ENCODE peak calls at places on chromosome 18, in seven cellular contexts. M is colonic mucosa; F is lower lobe of right lung; R is CD8-positive, alpha-beta T cell; O is right atrium auricular region; V is SK-N-SH; Z is osteocyte. E is an unnamed sample.
A peak's percentile ranks its signal among the peaks of the same experiment; 100 is the strongest.

GRCh38 chr18:49447810-49448745 is 12.4 kb downstream of the DYM start:
- DNase-seq in O (no peak), M (peak; percentile 58), V (peak; percentile 22), Z (no peak), F (no peak), R (peak; percentile 27), E (no peak)

GRCh38 chr18:47795448-47795843 is 135.0 kb downstream of the SMAD2 start:
- DNase-seq in R (no peak), M (no peak), V (peak; percentile 40), O (peak; percentile 55), Z (peak; percentile 57), F (no peak), E (no peak)

GRCh38 chr18:9569178-9569577 is 45.2 kb downstream of the PPP4R1 start:
- DNase-seq in V (no peak), R (no peak), Z (no peak), O (no peak), M (peak; percentile 36), F (no peak), E (no peak)

GRCh38 chr18:36888778-36889177 is 59.9 kb downstream of the KIAA1328 start:
- DNase-seq in V (no peak), Z (no peak), O (no peak), R (no peak), M (no peak), F (no peak), E (no peak)

GRCh38 chr18:9731380-9731779 is 23.3 kb downstream of the RAB31 start:
- DNase-seq in R (no peak), M (no peak), O (peak; percentile 28), F (no peak), Z (no peak), V (no peak), E (no peak)

GRCh38 chr18:58669731-58670379 is 1.4 kb upstream of the MALT1 start:
- DNase-seq in Z (no peak), O (no peak), F (no peak), R (no peak), M (peak; percentile 46), V (no peak), E (no peak)

GRCh38 chr18:3692113-3692621 is 242.2 kb downstream of the TGIF1 start:
- DNase-seq in Z (no peak), R (no peak), O (no peak), M (no peak), V (no peak), F (no peak), E (no peak)

GRCh38 chr18:50906843-50907242 is 27.9 kb downstream of the ME2 start:
- DNase-seq in Z (no peak), R (no peak), M (no peak), F (no peak), V (no peak), O (no peak), E (no peak)

GRCh38 chr18:63237486-63237885 is 82.1 kb downstream of the BCL2 start:
- DNase-seq in V (no peak), F (no peak), M (no peak), R (no peak), O (no peak), Z (no peak), E (no peak)

GRCh38 chr18:29181151-29181901 is 1004.4 kb upstream of the CDH2 start:
- DNase-seq in F (no peak), V (no peak), R (no peak), Z (no peak), O (peak; percentile 64), M (no peak), E (no peak)

GRCh38 chr18:56327171-56327885 is 311.1 kb downstream of the TXNL1 start:
- DNase-seq in M (no peak), Z (no peak), V (no peak), R (no peak), O (no peak), F (no peak), E (no peak)

GRCh38 chr18:56329536-56329935 is 308.9 kb downstream of the TXNL1 start:
- DNase-seq in F (no peak), O (no peak), M (no peak), R (no peak), V (no peak), Z (no peak), E (no peak)

GRCh38 chr18:56330381-56331115 is 307.8 kb downstream of the TXNL1 start:
- DNase-seq in V (no peak), Z (no peak), M (no peak), O (no peak), R (no peak), F (no peak), E (no peak)

GRCh38 chr18:56323673-56324072 is 314.7 kb downstream of the TXNL1 start:
- DNase-seq in O (no peak), M (no peak), R (no peak), F (no peak), Z (no peak), V (no peak), E (no peak)

GRCh38 chr18:56326386-56327072 is 311.9 kb downstream of the TXNL1 start:
- DNase-seq in Z (no peak), V (no peak), F (no peak), R (no peak), M (no peak), O (no peak), E (no peak)
- TF ChIP-seq CTCF in Z (no peak), V (no peak), F (no peak), R (no peak), M (no peak), O (no peak), E (no peak)

GRCh38 chr18:2338601-2339000 is 232.7 kb downstream of the METTL4 start:
- DNase-seq in V (no peak), R (no peak), O (no peak), Z (no peak), F (no peak), M (no peak), E (no peak)

GRCh38 chr18:2336993-2337392 is 234.3 kb downstream of the METTL4 start:
- DNase-seq in Z (no peak), M (no peak), R (no peak), F (no peak), V (no peak), O (no peak), E (no peak)

DNA sequence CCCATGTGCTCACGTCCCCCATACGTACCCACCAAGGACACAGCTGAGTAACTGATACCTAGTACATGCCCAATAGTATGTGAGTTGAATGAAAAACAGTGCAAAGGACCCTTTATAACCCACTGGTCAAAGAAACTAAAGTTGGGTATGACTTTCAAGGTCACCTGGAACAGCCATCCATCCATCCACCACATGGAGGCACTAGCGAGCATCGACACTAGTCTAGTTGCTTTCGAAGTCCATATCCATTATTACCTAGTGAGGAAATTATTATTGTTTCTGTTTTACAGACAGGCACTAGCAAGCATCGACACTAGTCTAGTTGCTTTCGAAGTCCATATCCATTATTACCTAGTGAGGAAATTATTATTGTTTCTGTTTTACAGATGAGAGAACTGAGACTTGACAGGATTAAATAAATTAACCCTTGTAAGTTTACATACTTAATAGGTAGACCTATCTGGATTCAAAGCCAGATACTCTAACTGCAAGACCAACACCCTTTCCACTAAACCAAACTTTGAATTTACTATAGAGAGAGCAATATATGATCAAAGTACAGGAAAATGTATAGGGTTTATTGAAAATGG is 233.7 kb downstream of the METTL4 start:
- DNase-seq in O (no peak), M (peak; percentile 37), Z (no peak), V (peak; percentile 26), R (peak; percentile 27), F (no peak), E (no peak)
- TF ChIP-seq CTCF in O (peak; percentile 55), M (peak; percentile 50), Z (peak; percentile 60), V (peak; percentile 65), R (peak; percentile 55), F (peak; percentile 50), E (no peak)

DNA sequence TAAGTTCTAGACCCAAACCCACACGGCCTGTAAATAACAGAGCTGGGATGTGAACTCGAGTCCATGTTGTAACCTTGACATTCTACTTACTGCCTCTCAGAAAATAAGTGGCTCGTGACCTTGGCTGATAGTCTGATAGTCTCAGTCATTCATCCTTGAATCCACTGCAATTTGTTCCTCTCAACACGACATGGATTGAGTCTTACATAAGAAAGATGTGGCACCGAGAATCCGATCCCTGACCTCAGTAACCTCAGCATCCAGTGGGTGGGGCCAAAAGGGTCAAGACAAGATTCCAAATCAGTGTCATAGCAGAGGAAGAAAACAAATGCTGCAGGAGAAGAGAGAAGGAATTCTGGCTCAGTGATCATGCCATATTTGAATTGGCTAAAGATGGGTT is 97.6 kb downstream of the MAPRE2 start:
- DNase-seq in R (no peak), F (no peak), V (no peak), M (no peak), O (no peak), Z (no peak), E (no peak)
- TF ChIP-seq CTCF in R (no peak), F (no peak), V (no peak), M (no peak), O (no peak), Z (no peak), E (no peak)

GRCh38 chr18:74957588-74958224 is 251.2 kb downstream of the PTGR3 start:
- DNase-seq in V (no peak), O (no peak), Z (no peak), R (no peak), F (no peak), M (no peak), E (no peak)
- TF ChIP-seq CTCF in V (no peak), O (no peak), Z (no peak), R (no peak), F (no peak), M (no peak), E (no peak)

GRCh38 chr18:78984941-78985784 is 5.5 kb downstream of the SALL3 start:
- DNase-seq in O (no peak), V (no peak), Z (no peak), F (no peak), M (no peak), R (no peak), E (no peak)
- TF ChIP-seq CTCF in O (peak; percentile 19), V (peak; percentile 14), Z (no peak), F (peak; percentile 22), M (no peak), R (no peak), E (no peak)

DNA sequence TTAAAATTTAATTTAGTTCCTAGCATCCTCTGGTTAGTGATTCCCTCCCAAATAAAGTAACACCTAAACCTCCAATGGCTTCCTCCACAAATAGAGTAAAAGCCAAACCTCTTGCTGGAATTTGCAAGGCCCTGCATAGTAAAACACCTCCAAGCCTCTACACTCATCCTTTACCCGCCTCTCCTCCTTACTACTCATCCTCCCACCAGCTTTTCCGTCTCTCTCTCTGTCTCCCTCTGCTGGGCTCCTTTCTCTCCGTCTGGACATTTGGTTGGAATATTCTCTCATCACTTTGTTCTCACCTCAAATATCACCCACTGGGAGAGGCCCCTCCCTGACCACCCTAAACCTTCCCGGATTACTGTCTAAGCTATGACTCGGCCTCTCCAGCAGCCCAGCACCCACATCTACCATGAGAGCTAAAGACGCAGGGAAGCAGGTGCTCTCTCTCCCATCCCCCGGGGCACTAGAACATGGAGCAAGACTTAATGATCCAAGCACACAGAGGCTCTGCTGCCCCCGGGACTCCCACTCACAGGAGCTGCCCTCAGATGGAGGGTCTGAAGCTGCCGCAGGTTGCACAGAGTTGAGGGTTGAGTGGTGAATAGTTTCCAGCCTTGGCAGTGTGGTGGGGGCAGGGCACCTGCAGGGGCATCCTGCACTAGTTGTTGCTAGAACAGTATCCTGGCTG is 167.2 kb downstream of the FBXO15 start:
- DNase-seq in V (peak; percentile 25), O (no peak), M (no peak), F (no peak), R (no peak), Z (no peak), E (no peak)
- TF ChIP-seq CTCF in V (peak; percentile 75), O (no peak), M (no peak), F (no peak), R (no peak), Z (peak; percentile 51), E (no peak)

E was measured in omental fat pad.